ENCODE peak calls at places on chromosome 11, in six cellular contexts. B, F, J, A, Q and U are unnamed samples.

GRCh38 chr11:117217685-117218084 is 14.2 kb downstream of the PCSK7 start:
- DNase-seq in B (no peak), A (no peak), Q (no peak), F (no peak), J (no peak), U (no peak)

GRCh38 chr11:2903672-2904011 is 18.1 kb upstream of the CDKN1C start:
- DNase-seq in A (no peak), F (no peak), Q (no peak), J (no peak), B (no peak), U (no peak)

GRCh38 chr11:131169057-131169456 is 201.4 kb upstream of the NTM start:
- DNase-seq in F (no peak), J (no peak), B (no peak), A (no peak), Q (no peak), U (no peak)

GRCh38 chr11:19160839-19161238 is 40.9 kb downstream of the CSRP3 start:
- DNase-seq in F (no peak), Q (no peak), A (no peak), J (no peak), B (no peak), U (no peak)

GRCh38 chr11:67055812-67056211 is 835 bp upstream of the RHOD start:
- DNase-seq in B (no peak), F (no peak), Q (peak; percentile 35), J (no peak), A (peak; percentile 28), U (peak; percentile 58)

GRCh38 chr11:33999393-33999792 is 52.1 kb upstream of the CAPRIN1 start:
- DNase-seq in B (no peak), F (no peak), A (no peak), J (no peak), Q (no peak), U (no peak)

GRCh38 chr11:1296287-1296686 is 13.1 kb downstream of the TOLLIP start:
- DNase-seq in A (no peak), Q (no peak), F (no peak), J (no peak), B (no peak), U (no peak)

GRCh38 chr11:134592391-134592990 is 180.4 kb upstream of the B3GAT1 start:
- DNase-seq in Q (peak; percentile 40), J (peak; percentile 83), F (peak; percentile 84), A (no peak), B (peak; percentile 40), U (no peak)

GRCh38 chr11:12125609-12126149 is 15.3 kb downstream of the MICAL2 start:
- DNase-seq in Q (no peak), A (no peak), F (no peak), J (no peak), B (no peak), U (no peak)

GRCh38 chr11:75659836-75660235 is 9.0 kb downstream of the MAP6 start:
- DNase-seq in J (no peak), Q (no peak), F (no peak), B (no peak), A (no peak), U (no peak)

GRCh38 chr11:46248270-46249102 is 29.0 kb upstream of the CREB3L1 start:
- DNase-seq in A (no peak), J (no peak), F (no peak), Q (no peak), B (no peak), U (no peak)

GRCh38 chr11:61377461-61378160 is 14.8 kb upstream of the TMEM216 start:
- DNase-seq in B (no peak), Q (no peak), J (no peak), A (no peak), F (no peak), U (no peak)

GRCh38 chr11:109435121-109435742 is 13.2 kb downstream of the C11orf87 start:
- DNase-seq in F (no peak), J (no peak), A (no peak), B (no peak), Q (no peak), U (no peak)

GRCh38 chr11:70491696-70492472 is 93.6 kb downstream of the CTTN start:
- DNase-seq in B (no peak), J (no peak), A (no peak), F (no peak), Q (no peak), U (no peak)

GRCh38 chr11:110758012-110758411 is 45.8 kb upstream of the ARHGAP20 start:
- DNase-seq in F (no peak), B (no peak), A (no peak), Q (no peak), J (no peak), U (no peak)

GRCh38 chr11:114448749-114449484 is 9.7 kb downstream of the REXO2 start:
- DNase-seq in Q (no peak), A (no peak), J (no peak), F (no peak), B (no peak), U (no peak)

GRCh38 chr11:30876656-30877371 is 290.7 kb upstream of the MPPED2 start:
- DNase-seq in J (no peak), Q (no peak), B (no peak), A (no peak), F (no peak), U (no peak)

GRCh38 chr11:121337078-121337477 is 44.5 kb downstream of the SC5D start:
- DNase-seq in F (no peak), B (no peak), Q (no peak), A (no peak), J (no peak), U (no peak)

GRCh38 chr11:100719362-100719761 is 32.3 kb downstream of the ARHGAP42 start:
- DNase-seq in F (peak; percentile 52), A (no peak), J (no peak), B (no peak), Q (no peak), U (no peak)

GRCh38 chr11:73950869-73951710 is at the start of gene DNAJB13:
- DNase-seq in Q (no peak), F (peak; percentile 75), B (peak; percentile 34), J (peak; percentile 67), A (peak; percentile 24), U (no peak)

GRCh38 chr11:110606415-110606814 is 105.8 kb downstream of the ARHGAP20 start:
- DNase-seq in J (no peak), Q (no peak), B (no peak), A (no peak), F (no peak), U (no peak)

GRCh38 chr11:61841636-61842332 is 13.7 kb downstream of the FADS2 start:
- DNase-seq in A (peak; percentile 35), F (no peak), Q (no peak), J (no peak), B (no peak), U (peak; percentile 50)

GRCh38 chr11:2797181-2797711 is 88.3 kb downstream of the CDKN1C start:
- DNase-seq in J (no peak), F (peak; percentile 10), B (peak; percentile 5), Q (no peak), A (no peak), U (no peak)

GRCh38 chr11:116454020-116454645 is 318.7 kb downstream of the BUD13 start:
- DNase-seq in Q (peak; percentile 5), A (peak; percentile 45), B (peak; percentile 26), J (peak; percentile 63), F (peak; percentile 76), U (peak; percentile 7)

GRCh38 chr11:105881027-105881426 is 141.0 kb downstream of the MSANTD4 start:
- DNase-seq in Q (no peak), F (no peak), J (no peak), B (no peak), A (no peak), U (no peak)